ENCODE peak calls at places on chromosomes 13 and 19, in four cellular contexts. P is endodermal cell, R is NCI-H1048, D is lung microvascular endothelial cell. X is an unnamed sample.
A peak's percentile ranks its signal among the peaks of the same experiment; 100 is the strongest.

GRCh38 chr13:40175639-40176038 is 490.8 kb downstream of the FOXO1 start:
- DNase-seq in P (no peak), R (no peak), D (no peak), X (no peak)

GRCh38 chr13:76647550-76647949 is 238.7 kb downstream of the KCTD12 start:
- DNase-seq in P (no peak), R (no peak), D (no peak), X (no peak)

GRCh38 chr19:14544977-14545715 is 15.8 kb downstream of the TECR start:
- DNase-seq in P (no peak), R (no peak), D (no peak), X (no peak)

GRCh38 chr19:32924200-32924599 is 47.6 kb downstream of the CEP89 start:
- DNase-seq in P (no peak), R (no peak), D (no peak), X (no peak)

GRCh38 chr13:33355470-33355869 is 69.9 kb upstream of the STARD13 start:
- DNase-seq in P (no peak), R (no peak), D (no peak), X (no peak)

GRCh38 chr19:48695743-48696352 is at the start of gene FUT2:
- DNase-seq in P (peak; percentile 89), R (no peak), D (no peak), X (no peak)

GRCh38 chr13:21478881-21479808 is 20.0 kb upstream of the ZDHHC20 start:
- DNase-seq in P (no peak), R (peak; percentile 11), D (peak; percentile 74), X (peak; percentile 85)

GRCh38 chr13:51764184-51765141 is 39.5 kb downstream of the DHRS12 start:
- DNase-seq in P (no peak), R (no peak), D (peak; percentile 91), X (no peak)

GRCh38 chr13:25292301-25292700 is 5.0 kb upstream of the MTMR6 start:
- DNase-seq in P (no peak), R (no peak), D (no peak), X (peak; percentile 55)

GRCh38 chr19:6443986-6444385 is 10.4 kb upstream of the SLC25A41 start:
- DNase-seq in P (no peak), R (no peak), D (no peak), X (no peak)

GRCh38 chr19:41637484-41637883 is 10.6 kb upstream of the CEACAM4 start:
- DNase-seq in P (no peak), R (no peak), D (no peak), X (no peak)

GRCh38 chr13:76845865-76846264 is 40.3 kb downstream of the KCTD12 start:
- DNase-seq in P (no peak), R (no peak), D (no peak), X (no peak)

GRCh38 chr19:48487944-48488343 is 18.8 kb downstream of the CYTH2 start:
- DNase-seq in P (no peak), R (no peak), D (peak; percentile 38), X (no peak)

GRCh38 chr19:14440049-14440448 is 6.9 kb downstream of the PKN1 start:
- DNase-seq in P (no peak), R (no peak), D (peak; percentile 44), X (no peak)

GRCh38 chr13:25733696-25734435 is 317.9 kb downstream of the SHISA2 start:
- DNase-seq in P (no peak), R (no peak), D (no peak), X (no peak)

GRCh38 chr19:51200071-51200470 is 24.8 kb upstream of the CD33 start:
- DNase-seq in P (no peak), R (no peak), D (no peak), X (no peak)

GRCh38 chr13:34942732-34943674 is 933 bp downstream of the NBEA start:
- DNase-seq in P (peak; percentile 87), R (no peak), D (no peak), X (no peak)

GRCh38 chr13:95044452-95045205 is 256.6 kb downstream of the ABCC4 start:
- DNase-seq in P (no peak), R (no peak), D (no peak), X (no peak)

GRCh38 chr19:7088999-7089398 is 19.5 kb downstream of the ZNF557 start:
- DNase-seq in P (no peak), R (no peak), D (no peak), X (no peak)

GRCh38 chr13:30832377-30832776 is 73.7 kb upstream of the MEDAG start:
- DNase-seq in P (no peak), R (no peak), D (no peak), X (no peak)

GRCh38 chr13:112652512-112653458 is 37.1 kb upstream of the ATP11A start:
- DNase-seq in P (no peak), R (no peak), D (no peak), X (no peak)

GRCh38 chr19:55336101-55336500 is 3.6 kb upstream of the KMT5C start:
- DNase-seq in P (no peak), R (no peak), D (no peak), X (no peak)

GRCh38 chr19:47444388-47444821 is 25.1 kb upstream of the MEIS3 start:
- DNase-seq in P (peak; percentile 89), R (no peak), D (peak; percentile 14), X (no peak)

GRCh38 chr19:4064073-4064550 is 2.6 kb downstream of the ZBTB7A start:
- DNase-seq in P (peak; percentile 68), R (no peak), D (peak; percentile 40), X (no peak)